ENCODE peak calls at places on chromosome 6, in ten cellular contexts. F is heart left ventricle, Z is transverse colon, T is A549, J is IMR-90, B is HCT116, O is tibial nerve, U is sigmoid colon, D is endothelial cell of umbilical vein, Y is ovary. X is an unnamed sample.

GRCh38 chr6:106452628-106453027 is 92.1 kb downstream of the CRYBG1 start:
- DNase-seq in J (no peak), F (no peak), T (no peak), O (no peak), B (no peak), U (no peak), Y (no peak), D (no peak), Z (no peak), X (no peak)

GRCh38 chr6:151196571-151196970 is 43.2 kb upstream of the AKAP12 start:
- DNase-seq in Z (peak), B (no peak), U (peak), O (peak), D (no peak), J (peak), T (no peak), Y (peak), F (no peak), X (no peak)

GRCh38 chr6:71498643-71499042 is 210.0 kb downstream of the OGFRL1 start:
- DNase-seq in B (no peak), D (no peak), T (no peak), J (no peak), Z (no peak), O (no peak), F (no peak), Y (no peak), U (no peak), X (no peak)

GRCh38 chr6:108222504-108222903 is 38.3 kb downstream of the SNX3 start:
- DNase-seq in O (no peak), B (no peak), J (peak), Y (no peak), D (peak), Z (no peak), F (no peak), T (peak), U (no peak), X (no peak)

GRCh38 chr6:75275067-75275466 is 9.5 kb downstream of the TMEM30A start:
- DNase-seq in Z (no peak), Y (no peak), J (peak), T (peak), B (no peak), D (peak), U (no peak), O (no peak), F (no peak), X (no peak)

GRCh38 chr6:147141690-147142308 is 62.4 kb upstream of the STXBP5 start:
- DNase-seq in J (peak), T (peak), Y (no peak), O (no peak), D (no peak), F (no peak), B (no peak), Z (no peak), U (no peak), X (no peak)

GRCh38 chr6:108484016-108484415 is 76.7 kb upstream of the FOXO3 start:
- DNase-seq in Z (no peak), U (no peak), T (no peak), J (no peak), B (no peak), Y (no peak), F (no peak), D (peak), O (no peak), X (no peak)

GRCh38 chr6:80472276-80472675 is 365.8 kb downstream of the BCKDHB start:
- DNase-seq in J (peak), F (no peak), U (no peak), B (no peak), T (no peak), Y (no peak), O (no peak), Z (no peak), D (no peak), X (no peak)

GRCh38 chr6:47092249-47092648 is 50.1 kb upstream of the ADGRF1 start:
- DNase-seq in B (no peak), F (no peak), D (no peak), T (no peak), Z (no peak), O (no peak), Y (no peak), J (no peak), U (no peak), X (no peak)

GRCh38 chr6:6612308-6612707 is 23.8 kb downstream of the LY86 start:
- DNase-seq in O (no peak), J (no peak), D (no peak), Z (no peak), U (no peak), B (no peak), T (no peak), F (no peak), Y (no peak), X (no peak)

GRCh38 chr6:4309540-4309939 is 174.2 kb upstream of the ECI2 start:
- DNase-seq in T (no peak), D (no peak), U (no peak), B (no peak), J (no peak), Z (no peak), F (no peak), O (no peak), Y (no peak), X (no peak)

GRCh38 chr6:16503919-16504554 is 257.2 kb downstream of the ATXN1 start:
- DNase-seq in T (no peak), U (no peak), D (no peak), O (no peak), F (no peak), Z (peak), B (no peak), Y (no peak), J (no peak), X (no peak)

GRCh38 chr6:84553527-84553926 is 210.9 kb downstream of the TBX18 start:
- DNase-seq in B (no peak), D (no peak), O (no peak), U (no peak), F (no peak), T (no peak), Z (no peak), J (no peak), Y (no peak), X (no peak)

GRCh38 chr6:89961481-89961880 is 67.2 kb downstream of the GJA10 start:
- DNase-seq in D (no peak), T (no peak), F (no peak), J (no peak), U (no peak), B (no peak), Z (no peak), O (no peak), Y (no peak), X (no peak)

GRCh38 chr6:89483111-89483720 is 50.3 kb downstream of the ANKRD6 start:
- DNase-seq in U (no peak), F (peak), J (no peak), Y (peak), Z (no peak), O (no peak), D (no peak), B (no peak), T (no peak), X (no peak)

GRCh38 chr6:99241905-99242534 is 107.5 kb downstream of the FAXC start:
- DNase-seq in T (peak), B (peak), Y (no peak), O (no peak), U (no peak), D (peak), F (no peak), Z (no peak), J (peak), X (no peak)

GRCh38 chr6:35620706-35621105 is 68.0 kb downstream of the FKBP5 start:
- DNase-seq in T (no peak), Z (no peak), B (no peak), Y (no peak), U (no peak), J (no peak), F (no peak), D (no peak), O (no peak), X (no peak)

GRCh38 chr6:14426281-14426680 is 308.7 kb downstream of the CD83 start:
- DNase-seq in B (no peak), Y (no peak), J (no peak), D (no peak), U (no peak), T (no peak), O (no peak), Z (no peak), F (no peak), X (no peak)

DNA sequence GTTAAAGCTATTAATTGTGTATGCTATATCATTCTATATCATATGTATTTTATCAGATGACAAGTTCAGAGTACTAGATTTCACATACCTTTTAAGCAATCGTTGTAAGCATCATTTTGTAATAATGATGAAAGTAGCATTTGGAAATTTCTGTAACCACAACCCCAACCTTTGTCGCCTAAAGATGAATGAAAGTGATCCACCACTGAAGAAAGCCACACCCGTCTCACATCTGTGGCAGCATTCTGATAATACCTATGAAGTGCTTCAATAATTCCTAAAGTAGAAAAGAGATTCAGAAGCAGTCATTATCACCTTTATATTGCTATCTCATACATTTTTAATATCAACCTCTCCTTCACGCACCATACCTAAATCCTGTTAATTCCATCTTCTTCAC is 16.6 kb downstream of the ZUP1 start:
- DNase-seq in B (no peak), J (no peak), T (no peak), D (no peak), F (no peak), O (no peak), Z (no peak), U (no peak), Y (no peak), X (no peak)
- H3K27ac ChIP-seq in B (no peak), J (no peak), T (no peak), D (no peak), F (no peak), O (no peak), Z (no peak), U (no peak), Y (no peak), X (no peak)

DNA sequence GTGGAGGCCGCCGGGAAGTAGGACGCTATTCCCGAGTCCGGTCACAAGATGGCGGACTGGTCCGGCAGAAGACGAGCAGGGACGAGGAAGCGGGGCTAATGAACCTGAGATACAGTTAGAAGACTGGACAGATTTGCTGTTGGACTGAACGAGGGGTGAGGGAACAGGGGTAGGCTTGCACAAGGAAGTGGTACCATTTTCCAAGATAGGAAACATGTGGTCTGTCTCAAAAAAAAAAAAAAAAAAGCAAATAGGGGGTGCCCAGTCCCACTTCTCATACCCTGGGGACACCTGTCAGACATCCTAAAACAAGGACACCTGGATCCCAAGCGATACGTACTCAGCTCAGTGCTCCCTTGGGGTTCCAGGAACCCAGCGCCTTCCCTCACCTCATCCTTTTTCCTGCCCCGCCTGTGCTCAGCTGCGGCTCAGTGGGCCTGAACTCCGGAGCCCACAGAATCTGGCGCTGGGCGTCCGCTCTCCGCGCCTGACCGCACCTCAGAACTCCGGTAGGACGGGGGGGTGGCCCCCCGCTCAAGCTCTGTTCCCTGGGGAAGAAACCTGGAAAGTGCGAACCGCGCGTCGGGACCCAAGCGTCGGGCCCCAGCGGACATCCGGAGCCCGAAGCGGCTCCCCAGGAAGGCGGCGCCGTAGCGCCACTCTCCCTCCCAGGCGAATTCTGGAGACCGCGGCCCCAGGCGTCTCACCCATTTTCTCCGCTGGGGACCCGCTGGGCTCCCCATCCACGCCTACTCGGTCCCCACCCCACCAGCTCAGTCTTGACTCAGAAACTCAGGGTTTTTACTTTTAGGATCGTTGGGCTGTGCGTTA is at the start of gene LY6G5C:
- DNase-seq in J (peak), U (peak), Y (peak), Z (peak), B (peak), O (peak), F (peak), D (peak), T (peak), X (peak)
- TF ChIP-seq POLR2A in J (no peak), U (no peak), Y (no peak), Z (peak), B (no peak), O (no peak), F (no peak), D (peak), T (no peak), X (no peak)

DNA sequence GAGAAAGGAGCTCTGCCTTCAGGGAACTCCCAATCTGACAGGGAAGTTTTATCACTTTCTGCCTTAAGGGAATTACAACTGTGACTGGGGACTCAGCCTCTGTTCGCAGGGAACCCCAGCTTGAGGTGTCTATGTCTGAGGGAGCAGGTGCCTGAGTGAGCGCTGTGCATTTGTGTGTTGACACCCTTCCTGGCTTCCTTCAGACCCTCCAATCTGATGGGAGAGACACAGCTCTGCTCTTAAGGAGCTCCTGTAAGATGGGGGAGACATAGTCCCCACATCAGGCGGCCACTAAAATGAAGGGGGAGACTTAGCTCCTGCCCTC is 62.3 kb downstream of the MRPL14 start:
- DNase-seq in F (no peak), O (no peak), Z (no peak), Y (no peak), D (no peak), J (no peak), U (no peak), B (no peak), T (no peak), X (no peak)
- H3K27ac ChIP-seq in F (peak), O (no peak), Z (peak), Y (no peak), D (peak), J (peak), U (peak), B (no peak), T (peak), X (no peak)

GRCh38 chr6:137216875-137217553 is 2.2 kb downstream of the IFNGR1 start:
- DNase-seq in U (no peak), O (no peak), F (no peak), Y (no peak), B (no peak), D (no peak), J (no peak), T (no peak), Z (no peak), X (no peak)

GRCh38 chr6:137218473-137218916 is 690 bp downstream of the IFNGR1 start:
- DNase-seq in U (peak), Y (no peak), T (no peak), B (no peak), J (peak), D (peak), F (no peak), Z (peak), O (no peak), X (no peak)

GRCh38 chr6:137219664-137220252 is 573 bp upstream of the IFNGR1 start:
- DNase-seq in J (no peak), B (no peak), O (no peak), Z (no peak), F (no peak), T (no peak), D (no peak), Y (no peak), U (no peak), X (no peak)

GRCh38 chr6:137217801-137218472 is 1.2 kb downstream of the IFNGR1 start:
- DNase-seq in B (no peak), D (peak), Z (peak), Y (no peak), F (no peak), U (no peak), O (no peak), J (peak), T (no peak), X (no peak)

DNA sequence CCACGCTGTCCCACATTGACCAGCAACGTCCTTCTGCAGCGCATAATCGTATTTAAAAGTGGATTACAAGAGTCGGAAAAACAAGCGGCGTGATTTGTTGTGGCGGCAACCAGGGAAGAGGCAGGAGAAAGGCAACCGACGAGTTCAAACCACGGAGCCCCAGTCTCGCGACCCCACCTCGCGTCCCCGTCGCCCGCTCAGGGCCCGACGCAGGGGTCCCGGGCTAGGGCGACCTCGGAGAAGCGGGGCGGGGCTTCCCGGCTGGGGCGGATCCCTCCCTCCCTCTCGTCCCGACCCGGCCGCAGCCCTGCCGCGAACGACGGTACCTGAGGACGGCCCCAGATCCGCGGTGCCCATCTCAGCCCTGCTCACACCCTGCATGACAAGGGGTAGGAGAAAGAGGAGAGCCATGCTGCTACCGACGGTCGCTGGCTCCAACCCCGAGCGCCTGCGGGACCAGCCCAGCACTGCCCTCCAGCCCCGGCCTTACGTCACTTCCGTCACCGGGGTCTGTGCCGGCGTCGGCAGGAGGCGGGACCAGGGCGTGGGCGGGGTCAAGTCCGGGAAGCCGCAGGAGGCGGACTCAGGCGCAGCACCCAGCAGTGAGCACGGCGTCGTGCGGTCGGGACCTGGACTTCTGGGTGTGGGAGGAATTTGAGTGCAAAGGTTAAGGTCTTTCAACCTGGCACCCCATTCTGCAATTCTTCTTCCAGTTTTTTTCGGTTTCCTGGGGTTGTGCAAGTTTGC is at the start of gene IFNGR1:
- DNase-seq in Z (peak), J (peak), T (peak), B (peak), Y (peak), F (peak), U (peak), D (peak), O (peak), X (peak)
- TF ChIP-seq POLR2A in Z (peak), J (peak), T (peak), B (peak), Y (peak), F (peak), U (peak), D (peak), O (peak), X (peak)

GRCh38 chr6:25105070-25105925 is 169.5 kb upstream of the RIPOR2 start:
- DNase-seq in D (peak), J (peak), Y (no peak), F (no peak), O (no peak), Z (no peak), T (no peak), U (no peak), B (no peak), X (no peak)
- H3K27ac ChIP-seq in D (no peak), J (no peak), Y (no peak), F (peak), O (no peak), Z (no peak), T (no peak), U (no peak), B (no peak), X (peak)

GRCh38 chr6:110357696-110358535 is at the start of gene METTL24:
- DNase-seq in F (no peak), Y (peak), J (no peak), U (no peak), B (no peak), T (no peak), D (no peak), O (no peak), Z (no peak), X (no peak)
- TF ChIP-seq POLR2A in F (no peak), Y (no peak), J (no peak), U (no peak), B (no peak), T (no peak), D (no peak), O (no peak), Z (no peak), X (no peak)

GRCh38 chr6:96812077-96812703 is 25.1 kb downstream of the GPR63 start:
- DNase-seq in B (no peak), Z (no peak), T (no peak), D (no peak), O (no peak), U (no peak), Y (no peak), F (no peak), J (peak), X (no peak)
- H3K27ac ChIP-seq in B (no peak), Z (no peak), T (no peak), D (no peak), O (no peak), U (no peak), Y (no peak), F (no peak), J (no peak), X (no peak)

GRCh38 chr6:12403946-12404647 is 113.9 kb downstream of the EDN1 start:
- DNase-seq in F (no peak), B (no peak), T (no peak), O (no peak), Z (no peak), D (no peak), Y (no peak), J (peak), U (no peak), X (no peak)

GRCh38 chr6:12395898-12396297 is 105.7 kb downstream of the EDN1 start:
- DNase-seq in U (no peak), T (no peak), Y (no peak), F (no peak), Z (no peak), B (no peak), O (no peak), D (peak), J (no peak), X (no peak)

GRCh38 chr6:12403201-12403826 is 113.2 kb downstream of the EDN1 start:
- DNase-seq in D (peak), J (peak), T (peak), U (no peak), O (no peak), B (no peak), Y (no peak), Z (no peak), F (no peak), X (no peak)

GRCh38 chr6:12404651-12405050 is 114.5 kb downstream of the EDN1 start:
- DNase-seq in Y (no peak), B (no peak), Z (no peak), F (no peak), T (no peak), O (no peak), J (no peak), U (no peak), D (no peak), X (no peak)

GRCh38 chr6:12401200-12401599 is 111.0 kb downstream of the EDN1 start:
- DNase-seq in Y (no peak), B (no peak), J (no peak), F (no peak), T (no peak), U (no peak), O (no peak), D (peak), Z (no peak), X (no peak)
- TF ChIP-seq POLR2A in Y (no peak), B (no peak), J (no peak), F (no peak), T (no peak), U (no peak), O (no peak), D (no peak), Z (no peak), X (no peak)

GRCh38 chr6:55853008-55854001 is 22.1 kb downstream of the BMP5 start:
- DNase-seq in B (no peak), O (no peak), D (no peak), J (peak), Y (no peak), F (no peak), U (no peak), T (no peak), Z (no peak), X (no peak)
- H3K27ac ChIP-seq in B (no peak), O (no peak), D (no peak), J (no peak), Y (no peak), F (no peak), U (no peak), T (no peak), Z (no peak), X (no peak)

GRCh38 chr6:20808984-20809383 is 274.7 kb downstream of the CDKAL1 start:
- DNase-seq in T (no peak), O (no peak), Z (no peak), D (no peak), U (no peak), J (no peak), B (no peak), F (no peak), Y (no peak), X (no peak)
- TF ChIP-seq POLR2A in T (no peak), O (no peak), Z (no peak), D (no peak), U (no peak), J (no peak), B (no peak), F (no peak), Y (no peak), X (no peak)

X was measured in esophagus squamous epithelium.